ENCODE peak calls at places on chromosomes 3 and 15, in five cellular contexts. W, B, N, U and E are unnamed samples.

GRCh38 chr3:183650554-183650953 is 15.1 kb downstream of the KLHL24 start:
- DNase-seq in W (no peak), U (no peak), B (no peak), N (no peak), E (no peak)

GRCh38 chr15:73265536-73266153 is 103.1 kb downstream of the HCN4 start:
- DNase-seq in B (peak; percentile 42), N (peak; percentile 31), W (peak; percentile 64), U (peak; percentile 44), E (peak; percentile 60)

GRCh38 chr3:152578769-152579168 is 256.2 kb upstream of the P2RY1 start:
- DNase-seq in B (no peak), U (no peak), N (no peak), W (no peak), E (no peak)

GRCh38 chr3:71551286-71551919 is 32.1 kb downstream of the FOXP1 start:
- DNase-seq in N (no peak), U (no peak), B (no peak), W (no peak), E (no peak)

GRCh38 chr3:57959407-57960173 is 48.6 kb upstream of the FLNB start:
- DNase-seq in W (peak; percentile 41), U (no peak), B (no peak), N (no peak), E (no peak)

GRCh38 chr3:112038863-112039262 is 4.3 kb downstream of the TMPRSS7 start:
- DNase-seq in N (no peak), U (no peak), B (no peak), W (no peak), E (no peak)

GRCh38 chr3:49021213-49021812 is 608 bp upstream of the NDUFAF3 start:
- DNase-seq in U (peak; percentile 98), B (peak; percentile 96), W (peak; percentile 100), N (peak; percentile 100), E (peak; percentile 99)

GRCh38 chr15:44137750-44138149 is 57.3 kb downstream of the FRMD5 start:
- DNase-seq in U (no peak), N (no peak), B (no peak), W (no peak), E (no peak)

GRCh38 chr15:42084465-42085235 is 9.7 kb downstream of the PLA2G4D start:
- DNase-seq in N (peak; percentile 74), B (no peak), W (peak; percentile 76), U (peak; percentile 70), E (peak; percentile 81)

GRCh38 chr3:9732080-9732752 is 681 bp downstream of the BRPF1 start:
- DNase-seq in W (peak; percentile 42), N (peak; percentile 17), U (no peak), B (no peak), E (no peak)

GRCh38 chr3:72338082-72338941 is 509.9 kb downstream of the SHQ1 start:
- DNase-seq in B (peak; percentile 12), N (no peak), U (no peak), W (no peak), E (no peak)

GRCh38 chr3:129230311-129231019 is 18.9 kb upstream of the COPG1 start:
- DNase-seq in B (no peak), N (no peak), W (no peak), U (no peak), E (no peak)

GRCh38 chr3:182904164-182904563 is 76.2 kb downstream of the DCUN1D1 start:
- DNase-seq in B (no peak), W (no peak), U (no peak), N (no peak), E (no peak)

GRCh38 chr3:125052671-125053303 is 3.0 kb downstream of the HEG1 start:
- DNase-seq in B (no peak), U (no peak), W (no peak), N (no peak), E (no peak)

GRCh38 chr3:10683106-10683505 is 132.9 kb upstream of the SLC6A11 start:
- DNase-seq in N (no peak), B (no peak), W (no peak), U (no peak), E (no peak)

GRCh38 chr15:59642351-59642750 is 15.0 kb downstream of the GTF2A2 start:
- DNase-seq in U (no peak), B (no peak), N (no peak), W (no peak), E (no peak)

GRCh38 chr15:59644757-59645156 is 12.6 kb downstream of the GTF2A2 start:
- DNase-seq in U (no peak), B (no peak), N (no peak), W (no peak), E (no peak)

GRCh38 chr15:59649603-59650002 is 7.7 kb downstream of the GTF2A2 start:
- DNase-seq in N (no peak), B (no peak), W (no peak), U (no peak), E (no peak)

GRCh38 chr15:59647085-59647484 is 10.2 kb downstream of the GTF2A2 start:
- DNase-seq in U (no peak), N (no peak), W (no peak), B (no peak), E (no peak)

GRCh38 chr15:59646271-59646670 is 11.0 kb downstream of the GTF2A2 start:
- DNase-seq in N (no peak), W (no peak), U (no peak), B (no peak), E (no peak)
- TF ChIP-seq CTCF in N (no peak), W (no peak), U (no peak), B (no peak), E (no peak)

DNA sequence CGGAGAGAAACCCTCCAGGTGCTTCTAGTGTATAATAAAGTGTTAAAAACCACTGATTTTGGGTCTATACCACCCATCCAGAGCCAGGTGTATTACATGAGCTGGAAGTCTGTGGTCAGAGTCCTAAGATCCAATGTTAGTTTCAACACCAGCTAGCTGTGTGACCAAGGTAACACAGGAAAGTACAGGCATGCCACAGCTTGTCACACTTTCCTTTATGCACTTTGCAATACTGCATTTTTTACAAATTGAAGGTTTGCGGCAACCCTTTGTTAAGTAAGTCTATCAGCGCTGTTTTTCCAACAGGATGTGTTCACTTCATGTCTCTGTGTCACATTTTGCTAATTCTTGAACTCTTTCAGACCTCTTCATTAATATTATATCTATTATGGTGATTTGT is 201.3 kb upstream of the PRICKLE2 start:
- DNase-seq in W (no peak), U (no peak), B (no peak), N (no peak), E (no peak)
- TF ChIP-seq CTCF in W (no peak), U (no peak), B (no peak), N (no peak), E (no peak)

GRCh38 chr3:132254076-132254755 is 63.0 kb upstream of the ACP3 start:
- DNase-seq in N (no peak), W (no peak), U (no peak), B (no peak), E (no peak)
- TF ChIP-seq CTCF in N (no peak), W (no peak), U (no peak), B (no peak), E (no peak)

GRCh38 chr15:66080791-66081475 is 172.6 kb downstream of the MEGF11 start:
- DNase-seq in W (peak; percentile 84), N (peak; percentile 60), B (no peak), U (no peak), E (peak; percentile 51)

GRCh38 chr15:66084704-66085103 is 168.8 kb downstream of the MEGF11 start:
- DNase-seq in N (no peak), W (no peak), B (no peak), U (no peak), E (no peak)

GRCh38 chr15:66089049-66089448 is 164.5 kb downstream of the MEGF11 start:
- DNase-seq in B (no peak), N (no peak), W (no peak), U (no peak), E (no peak)

DNA sequence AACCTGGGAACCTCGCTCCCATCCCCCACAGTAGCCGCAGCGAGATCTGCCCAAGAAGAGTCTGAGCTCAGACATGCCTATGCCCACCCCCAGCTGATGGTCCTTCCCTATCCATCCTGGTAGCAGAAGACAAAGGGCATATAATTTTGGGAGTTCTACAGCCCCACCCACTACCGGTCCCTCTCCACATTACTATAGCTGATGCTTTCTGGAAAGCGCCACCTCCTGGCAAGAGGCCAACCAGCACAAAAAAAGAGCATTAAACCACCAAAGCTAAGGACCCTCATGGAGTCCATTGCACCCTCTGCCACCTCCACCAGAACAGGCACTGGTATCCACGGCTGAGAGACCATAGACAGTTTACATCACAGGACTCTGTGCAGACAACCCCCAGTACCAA is 168.4 kb downstream of the MEGF11 start:
- DNase-seq in W (no peak), B (no peak), N (no peak), U (peak; percentile 37), E (no peak)
- TF ChIP-seq CTCF in W (peak; percentile 5), B (no peak), N (no peak), U (peak; percentile 45), E (peak; percentile 50)

GRCh38 chr3:43161684-43162512 is 56.0 kb upstream of the POMGNT2 start:
- DNase-seq in W (peak; percentile 56), U (no peak), B (no peak), N (no peak), E (no peak)
- TF ChIP-seq CTCF in W (peak; percentile 75), U (peak; percentile 63), B (peak; percentile 8), N (peak; percentile 38), E (peak; percentile 48)